ENCODE peak calls at places on chromosomes 12 and 14, in five cellular contexts. I is C1 segment of cervical spinal cord, Q is HEK293T, J is pancreas, T is Panc1. K is an unnamed sample.

GRCh38 chr12:131829351-131829794 is 1.2 kb downstream of the MMP17 start:
- DNase-seq in I (no peak), Q (no peak), J (no peak), T (no peak), K (peak; percentile 65)

GRCh38 chr14:51398898-51399297 is 158.9 kb downstream of the TMX1 start:
- DNase-seq in I (no peak), Q (no peak), J (no peak), T (no peak), K (no peak)

GRCh38 chr12:93010461-93010860 is 81.4 kb upstream of the EEA1 start:
- DNase-seq in I (no peak), Q (no peak), J (no peak), T (no peak), K (no peak)

GRCh38 chr12:68814490-68815231 is 6.7 kb downstream of the MDM2 start:
- DNase-seq in I (no peak), Q (no peak), J (no peak), T (no peak), K (no peak)

GRCh38 chr14:68363841-68364711 is 428.8 kb downstream of the ZFP36L1 start:
- DNase-seq in I (peak; percentile 34), Q (peak; percentile 56), J (peak; percentile 55), T (no peak), K (peak; percentile 78)

GRCh38 chr12:91127751-91128150 is 16.5 kb upstream of the LUM start:
- DNase-seq in I (no peak), Q (no peak), J (no peak), T (no peak), K (no peak)

GRCh38 chr12:92208613-92209121 is 63.0 kb upstream of the BTG1 start:
- DNase-seq in I (no peak), Q (no peak), J (no peak), T (peak; percentile 39), K (no peak)

GRCh38 chr12:1501695-1502440 is 92.5 kb downstream of the FBXL14 start:
- DNase-seq in I (no peak), Q (no peak), J (no peak), T (no peak), K (no peak)

GRCh38 chr12:116532986-116533342 is 26.2 kb upstream of the MAP1LC3B2 start:
- DNase-seq in I (no peak), Q (no peak), J (peak; percentile 51), T (no peak), K (no peak)

GRCh38 chr12:2185751-2186341 is 133.1 kb downstream of the CACNA1C start:
- DNase-seq in I (no peak), Q (no peak), J (peak; percentile 18), T (no peak), K (no peak)

GRCh38 chr12:80662586-80662985 is 44.8 kb upstream of the MYF6 start:
- DNase-seq in I (no peak), Q (no peak), J (no peak), T (no peak), K (no peak)

GRCh38 chr12:116066381-116067230 is 210.9 kb downstream of the MED13L start:
- DNase-seq in I (no peak), Q (peak; percentile 56), J (peak; percentile 40), T (peak; percentile 18), K (no peak)

GRCh38 chr12:20024194-20024593 is 344.1 kb upstream of the PDE3A start:
- DNase-seq in I (no peak), Q (no peak), J (no peak), T (no peak), K (no peak)

GRCh38 chr14:72513994-72514659 is 379.8 kb downstream of the DPF3 start:
- DNase-seq in I (no peak), Q (peak; percentile 57), J (no peak), T (peak; percentile 24), K (no peak)

GRCh38 chr14:95453713-95453980 is 62.8 kb downstream of the SYNE3 start:
- DNase-seq in I (no peak), Q (no peak), J (no peak), T (no peak), K (no peak)

GRCh38 chr12:92942905-92943304 is 13.8 kb upstream of the EEA1 start:
- DNase-seq in I (no peak), Q (no peak), J (no peak), T (no peak), K (no peak)

GRCh38 chr14:97178781-97179180 is 381.6 kb downstream of the VRK1 start:
- DNase-seq in I (no peak), Q (no peak), J (no peak), T (no peak), K (no peak)

GRCh38 chr12:18990866-18991265 is 138.7 kb upstream of the PLEKHA5 start:
- DNase-seq in I (no peak), Q (no peak), J (no peak), T (no peak), K (no peak)

GRCh38 chr12:108833757-108834472 is 23.5 kb downstream of the SSH1 start:
- DNase-seq in I (no peak), Q (no peak), J (no peak), T (no peak), K (no peak)

GRCh38 chr12:49622501-49623141 is 740 bp upstream of the PRPF40B start:
- DNase-seq in I (peak; percentile 22), Q (peak; percentile 34), J (peak; percentile 45), T (no peak), K (no peak)

GRCh38 chr14:77641207-77641533 is 24.7 kb upstream of the SPTLC2 start:
- DNase-seq in I (no peak), Q (no peak), J (no peak), T (no peak), K (no peak)

GRCh38 chr14:46651526-46652144 is at the start of gene RPL10L:
- DNase-seq in I (no peak), Q (no peak), J (no peak), T (no peak), K (no peak)

GRCh38 chr14:45194964-45195363 is 58.0 kb downstream of the MIS18BP1 start:
- DNase-seq in I (no peak), Q (no peak), J (no peak), T (no peak), K (no peak)

GRCh38 chr12:48542300-48542928 is 17.0 kb downstream of the OR8S1 start:
- DNase-seq in I (peak; percentile 7), Q (peak; percentile 64), J (no peak), T (peak; percentile 32), K (peak; percentile 71)

GRCh38 chr12:123388948-123389559 is 5.1 kb downstream of the KMT5A start:
- DNase-seq in I (no peak), Q (peak; percentile 30), J (no peak), T (no peak), K (no peak)

GRCh38 chr12:5783274-5783920 is 161.7 kb downstream of the ANO2 start:
- DNase-seq in I (no peak), Q (no peak), J (no peak), T (no peak), K (no peak)

GRCh38 chr12:31257784-31258183 is 68.2 kb downstream of the SINHCAF start:
- DNase-seq in I (no peak), Q (no peak), J (no peak), T (no peak), K (no peak)

GRCh38 chr14:68661226-68662225 is 131.3 kb downstream of the ZFP36L1 start:
- DNase-seq in I (no peak), Q (no peak), J (peak; percentile 13), T (no peak), K (peak; percentile 20)

GRCh38 chr14:72178517-72178916 is 246.3 kb downstream of the RGS6 start:
- DNase-seq in I (no peak), Q (no peak), J (no peak), T (no peak), K (no peak)